ENCODE peak calls at places on chromosomes 16 and 17, in seven cellular contexts. One of them, this sample, is unnamed.
A peak's percentile ranks its signal among the peaks of the same experiment; 100 is the strongest.

GRCh38 chr17:36842231-36842630 is 95.0 kb upstream of the LHX1 start:
- DNase-seq in HCT116: no peak
- DNase-seq in HepG2: no peak
- DNase-seq in SK-N-SH: no peak
- DNase-seq in GM12878: no peak
- DNase-seq in H1: no peak
- DNase-seq in K562: no peak
- DNase-seq in this sample: no peak

GRCh38 chr16:48113471-48113870 is 42.3 kb downstream of the ABCC12 start:
- DNase-seq in HCT116: no peak
- DNase-seq in HepG2: peak; percentile 12
- DNase-seq in SK-N-SH: peak; percentile 33
- DNase-seq in GM12878: no peak
- DNase-seq in H1: no peak
- DNase-seq in K562: no peak
- DNase-seq in this sample: peak; percentile 31

GRCh38 chr17:1590747-1591473 is 28.3 kb upstream of the PITPNA start:
- DNase-seq in HCT116: no peak
- DNase-seq in HepG2: no peak
- DNase-seq in SK-N-SH: peak; percentile 31
- DNase-seq in GM12878: no peak
- DNase-seq in H1: no peak
- DNase-seq in K562: no peak
- DNase-seq in this sample: no peak

GRCh38 chr17:7295230-7296180 is 1.1 kb upstream of the YBX2 start:
- DNase-seq in HCT116: no peak
- DNase-seq in HepG2: no peak
- DNase-seq in SK-N-SH: peak; percentile 14
- DNase-seq in GM12878: no peak
- DNase-seq in H1: no peak
- DNase-seq in K562: no peak
- DNase-seq in this sample: no peak

GRCh38 chr17:41287050-41287449 is 11.6 kb downstream of the KRTAP9-7 start:
- DNase-seq in HCT116: no peak
- DNase-seq in HepG2: peak; percentile 0
- DNase-seq in SK-N-SH: no peak
- DNase-seq in GM12878: no peak
- DNase-seq in H1: no peak
- DNase-seq in K562: peak; percentile 0
- DNase-seq in this sample: no peak

GRCh38 chr17:40552806-40553693 is 12.2 kb downstream of the CCR7 start:
- DNase-seq in HCT116: no peak
- DNase-seq in HepG2: no peak
- DNase-seq in SK-N-SH: no peak
- DNase-seq in GM12878: no peak
- DNase-seq in H1: no peak
- DNase-seq in K562: no peak
- DNase-seq in this sample: no peak

GRCh38 chr16:77213542-77214108 is 14.4 kb downstream of the SYCE1L start:
- DNase-seq in HCT116: peak; percentile 98
- DNase-seq in HepG2: peak; percentile 46
- DNase-seq in SK-N-SH: no peak
- DNase-seq in GM12878: no peak
- DNase-seq in H1: no peak
- DNase-seq in K562: no peak
- DNase-seq in this sample: no peak

GRCh38 chr16:67248401-67249177 is at the start of gene SLC9A5:
- DNase-seq in HCT116: no peak
- DNase-seq in HepG2: no peak
- DNase-seq in SK-N-SH: peak; percentile 86
- DNase-seq in GM12878: no peak
- DNase-seq in H1: peak; percentile 75
- DNase-seq in K562: peak; percentile 66
- DNase-seq in this sample: peak; percentile 29

GRCh38 chr16:4257646-4258556 is 14.9 kb downstream of the TFAP4 start:
- DNase-seq in HCT116: no peak
- DNase-seq in HepG2: no peak
- DNase-seq in SK-N-SH: no peak
- DNase-seq in GM12878: no peak
- DNase-seq in H1: no peak
- DNase-seq in K562: no peak
- DNase-seq in this sample: no peak

GRCh38 chr17:50169121-50169764 is 3.4 kb downstream of the SGCA start:
- DNase-seq in HCT116: peak; percentile 78
- DNase-seq in HepG2: peak; percentile 69
- DNase-seq in SK-N-SH: peak; percentile 90
- DNase-seq in GM12878: peak; percentile 44
- DNase-seq in H1: peak; percentile 73
- DNase-seq in K562: peak; percentile 80
- DNase-seq in this sample: peak; percentile 85

GRCh38 chr17:41786227-41787020 is at the start of gene JUP:
- DNase-seq in HCT116: peak; percentile 99
- DNase-seq in HepG2: peak; percentile 99
- DNase-seq in SK-N-SH: peak; percentile 99
- DNase-seq in GM12878: peak; percentile 80
- DNase-seq in H1: peak; percentile 100
- DNase-seq in K562: peak; percentile 98
- DNase-seq in this sample: peak; percentile 100

DNA sequence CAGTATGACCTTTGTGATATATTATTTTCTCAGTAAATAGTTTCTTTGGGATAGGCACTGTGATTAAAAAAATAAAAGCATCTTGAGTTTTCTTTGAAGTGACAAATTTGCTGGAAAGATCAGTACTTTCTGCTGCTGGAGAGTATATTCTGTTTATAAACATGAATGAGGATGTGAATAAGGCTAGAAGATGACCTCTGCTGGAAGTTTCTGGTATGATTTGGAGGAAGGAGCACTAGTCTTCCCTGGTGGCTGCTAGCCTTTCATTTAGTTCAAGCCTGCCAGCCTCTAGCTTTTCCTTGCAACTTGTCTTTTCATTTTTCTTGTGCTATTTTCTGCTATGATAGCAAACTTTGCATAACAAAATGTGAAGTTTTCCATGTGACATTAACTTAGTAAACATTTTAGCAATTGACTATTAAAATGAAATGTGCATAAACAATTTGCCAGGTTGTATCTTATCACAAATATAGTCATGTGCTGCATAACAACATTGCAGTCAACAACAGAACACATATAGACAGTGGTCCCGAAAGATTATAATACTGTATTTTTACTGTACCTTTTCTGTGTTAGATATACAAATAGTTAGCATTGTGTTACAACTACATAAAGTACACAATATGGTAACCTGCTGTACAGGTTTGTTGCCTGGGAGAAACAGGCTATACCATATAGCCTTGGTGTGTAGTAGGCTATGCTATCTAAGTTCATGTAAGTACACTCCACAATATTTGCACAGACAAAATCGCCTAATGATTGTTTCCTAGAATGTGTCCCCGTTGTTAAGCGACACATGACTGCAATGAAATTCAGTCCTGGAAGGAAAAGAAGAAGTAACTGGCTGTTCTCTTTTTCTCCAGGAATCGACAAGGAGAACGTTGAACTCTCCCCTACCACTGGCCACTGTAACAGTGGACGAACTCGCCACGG is 18.1 kb upstream of the RAB11FIP4 start:
- DNase-seq in HCT116: peak; percentile 8
- DNase-seq in HepG2: peak; percentile 42
- DNase-seq in SK-N-SH: no peak
- DNase-seq in GM12878: peak; percentile 31
- DNase-seq in H1: no peak
- DNase-seq in K562: peak; percentile 49
- DNase-seq in this sample: no peak
- TF ChIP-seq JUND in HCT116: no peak
- TF ChIP-seq JUND in HepG2: no peak
- TF ChIP-seq JUND in SK-N-SH: no peak
- TF ChIP-seq JUND in GM12878: no peak
- TF ChIP-seq JUND in H1: no peak
- TF ChIP-seq JUND in K562: no peak
- TF ChIP-seq JUND in this sample: no peak

GRCh38 chr17:57774872-57775271 is 29.8 kb upstream of the CCDC182 start:
- DNase-seq in HCT116: no peak
- DNase-seq in HepG2: no peak
- DNase-seq in SK-N-SH: no peak
- DNase-seq in GM12878: no peak
- DNase-seq in H1: no peak
- DNase-seq in K562: no peak
- DNase-seq in this sample: no peak

GRCh38 chr17:57776366-57776765 is 31.3 kb upstream of the CCDC182 start:
- DNase-seq in HCT116: no peak
- DNase-seq in HepG2: no peak
- DNase-seq in SK-N-SH: no peak
- DNase-seq in GM12878: no peak
- DNase-seq in H1: no peak
- DNase-seq in K562: no peak
- DNase-seq in this sample: no peak

GRCh38 chr17:57767561-57767960 is 22.5 kb upstream of the CCDC182 start:
- DNase-seq in HCT116: no peak
- DNase-seq in HepG2: no peak
- DNase-seq in SK-N-SH: no peak
- DNase-seq in GM12878: no peak
- DNase-seq in H1: peak; percentile 79
- DNase-seq in K562: no peak
- DNase-seq in this sample: no peak

GRCh38 chr17:57772774-57773173 is 27.7 kb upstream of the CCDC182 start:
- DNase-seq in HCT116: no peak
- DNase-seq in HepG2: no peak
- DNase-seq in SK-N-SH: no peak
- DNase-seq in GM12878: no peak
- DNase-seq in H1: no peak
- DNase-seq in K562: no peak
- DNase-seq in this sample: no peak

GRCh38 chr17:57773557-57773956 is 28.5 kb upstream of the CCDC182 start:
- DNase-seq in HCT116: no peak
- DNase-seq in HepG2: no peak
- DNase-seq in SK-N-SH: no peak
- DNase-seq in GM12878: no peak
- DNase-seq in H1: no peak
- DNase-seq in K562: no peak
- DNase-seq in this sample: no peak
- TF ChIP-seq JUND in HCT116: no peak
- TF ChIP-seq JUND in HepG2: no peak
- TF ChIP-seq JUND in SK-N-SH: no peak
- TF ChIP-seq JUND in GM12878: no peak
- TF ChIP-seq JUND in H1: no peak
- TF ChIP-seq JUND in K562: no peak
- TF ChIP-seq JUND in this sample: no peak

DNA sequence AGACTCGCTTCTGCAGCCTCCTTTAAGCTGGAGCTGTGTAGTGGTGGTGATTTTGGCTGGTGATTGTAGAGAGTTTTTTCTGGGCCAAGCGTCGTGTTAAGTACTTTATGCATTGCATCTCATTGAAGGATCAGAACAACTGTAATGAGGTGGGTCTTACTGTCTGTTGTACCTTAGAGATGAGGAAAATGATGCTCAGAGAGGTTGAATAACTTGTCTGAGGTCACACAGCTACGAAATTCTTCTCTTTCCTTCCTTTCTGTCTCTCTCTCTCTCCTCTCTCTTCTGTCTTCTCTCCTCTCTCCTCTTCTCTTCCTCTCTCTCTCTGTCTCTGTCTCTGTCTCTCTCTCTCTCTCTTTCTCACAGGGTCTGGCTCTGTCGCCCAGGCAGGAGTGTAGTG is 82.8 kb downstream of the CNGB1 start:
- DNase-seq in HCT116: no peak
- DNase-seq in HepG2: no peak
- DNase-seq in SK-N-SH: no peak
- DNase-seq in GM12878: no peak
- DNase-seq in H1: no peak
- DNase-seq in K562: no peak
- DNase-seq in this sample: no peak
- TF ChIP-seq JUND in HCT116: no peak
- TF ChIP-seq JUND in HepG2: no peak
- TF ChIP-seq JUND in SK-N-SH: no peak
- TF ChIP-seq JUND in GM12878: no peak
- TF ChIP-seq JUND in H1: no peak
- TF ChIP-seq JUND in K562: no peak
- TF ChIP-seq JUND in this sample: no peak

DNA sequence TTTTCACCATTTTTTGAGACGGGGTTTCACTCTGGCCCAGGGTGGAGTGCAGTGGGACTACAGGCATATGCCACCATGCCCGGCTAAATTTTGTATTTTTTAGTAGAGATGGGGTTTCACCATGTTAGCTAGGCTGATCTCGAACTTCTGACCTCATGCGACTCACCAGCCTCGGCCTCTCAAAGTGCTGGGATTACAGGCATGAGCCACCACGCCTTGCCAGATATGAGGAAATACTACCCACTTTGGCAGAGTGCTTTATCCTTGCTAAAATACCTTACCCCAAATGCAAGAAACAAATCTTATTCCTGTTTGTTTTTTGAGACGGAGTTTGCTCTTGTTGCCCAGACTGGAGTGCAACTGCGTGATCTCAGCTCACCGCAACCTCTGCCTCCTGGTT is 62.9 kb upstream of the MGAT5B start:
- DNase-seq in HCT116: no peak
- DNase-seq in HepG2: no peak
- DNase-seq in SK-N-SH: no peak
- DNase-seq in GM12878: no peak
- DNase-seq in H1: no peak
- DNase-seq in K562: no peak
- DNase-seq in this sample: no peak
- TF ChIP-seq JUND in HCT116: no peak
- TF ChIP-seq JUND in HepG2: no peak
- TF ChIP-seq JUND in SK-N-SH: no peak
- TF ChIP-seq JUND in GM12878: no peak
- TF ChIP-seq JUND in H1: no peak
- TF ChIP-seq JUND in K562: no peak
- TF ChIP-seq JUND in this sample: no peak

DNA sequence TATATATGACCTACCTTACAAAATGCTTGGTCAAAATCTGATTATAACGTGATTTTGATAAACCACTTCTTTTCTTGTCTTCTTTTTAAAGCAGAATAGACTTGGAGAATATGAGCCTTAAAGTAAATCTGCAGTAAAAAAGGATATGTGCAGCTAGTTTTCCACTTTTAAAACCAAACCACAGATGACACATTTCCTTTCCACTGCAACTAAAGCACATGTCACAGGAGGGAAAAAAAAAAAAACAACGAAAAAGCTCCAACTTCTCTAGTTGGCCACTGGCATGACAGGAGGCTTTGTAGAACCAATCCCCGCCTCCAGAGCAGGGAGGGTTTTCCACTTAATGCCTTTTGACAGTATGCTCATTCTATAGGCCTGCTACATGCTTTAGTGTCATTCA is at the start of gene EVI2A:
- DNase-seq in HCT116: no peak
- DNase-seq in HepG2: no peak
- DNase-seq in SK-N-SH: no peak
- DNase-seq in GM12878: peak; percentile 69
- DNase-seq in H1: no peak
- DNase-seq in K562: no peak
- DNase-seq in this sample: no peak
- TF ChIP-seq JUND in HCT116: no peak
- TF ChIP-seq JUND in HepG2: no peak
- TF ChIP-seq JUND in SK-N-SH: peak; percentile 8
- TF ChIP-seq JUND in GM12878: no peak
- TF ChIP-seq JUND in H1: no peak
- TF ChIP-seq JUND in K562: no peak
- TF ChIP-seq JUND in this sample: no peak

DNA sequence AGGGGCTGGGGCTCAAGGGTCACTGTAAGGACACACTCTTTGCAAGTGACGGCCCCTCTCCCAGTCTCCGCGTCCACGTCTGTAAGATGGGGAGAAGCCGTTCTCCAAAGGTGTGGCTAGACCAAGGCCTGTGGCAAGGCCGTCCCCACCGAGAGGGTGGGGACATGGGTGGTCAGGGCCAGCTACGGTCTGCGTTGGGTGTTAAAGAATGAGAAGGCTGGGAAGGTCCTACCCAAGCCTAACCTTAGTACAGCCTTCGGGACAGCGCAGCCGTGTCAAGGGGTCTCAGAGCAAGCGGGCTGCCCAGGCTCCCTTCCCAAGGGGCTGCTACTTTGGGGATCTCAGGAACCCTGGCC is 1.9 kb downstream of the C1QTNF8 start:
- DNase-seq in HCT116: no peak
- DNase-seq in HepG2: no peak
- DNase-seq in SK-N-SH: no peak
- DNase-seq in GM12878: no peak
- DNase-seq in H1: no peak
- DNase-seq in K562: no peak
- DNase-seq in this sample: no peak
- TF ChIP-seq JUND in HCT116: no peak
- TF ChIP-seq JUND in HepG2: no peak
- TF ChIP-seq JUND in SK-N-SH: no peak
- TF ChIP-seq JUND in GM12878: no peak
- TF ChIP-seq JUND in H1: no peak
- TF ChIP-seq JUND in K562: no peak
- TF ChIP-seq JUND in this sample: no peak